ENCODE peak calls at places on chromosomes 2 and 18, in eight cellular contexts. C is ascending aorta, K is upper lobe of left lung, I is lower leg skin, J is tibial artery, B is fibroblast of lung, O is upper lobe of right lung, Z is HCT116. Y is an unnamed sample.

GRCh38 chr2:7671312-7671711 is 754.1 kb downstream of the RNF144A start:
- DNase-seq in I (peak; percentile 23), B (no peak), Z (no peak), J (peak; percentile 73), C (no peak), K (peak; percentile 29), O (no peak), Y (no peak)

GRCh38 chr2:62309465-62310091 is 113.7 kb downstream of the B3GNT2 start:
- DNase-seq in C (no peak), O (no peak), Z (no peak), B (no peak), I (no peak), J (no peak), K (no peak), Y (no peak)

GRCh38 chr2:159891917-159892691 is 94.1 kb upstream of the CD302 start:
- DNase-seq in C (no peak), B (peak; percentile 26), J (no peak), I (no peak), K (no peak), Z (peak; percentile 44), O (no peak), Y (no peak)

GRCh38 chr18:48475635-48476549 is 62.9 kb upstream of the CTIF start:
- DNase-seq in O (no peak), C (peak; percentile 78), I (peak; percentile 53), Z (peak; percentile 67), J (peak; percentile 73), B (peak; percentile 85), K (no peak), Y (peak; percentile 34)

GRCh38 chr2:63544017-63544627 is 44.2 kb downstream of the WDPCP start:
- DNase-seq in B (peak; percentile 30), O (no peak), K (no peak), Z (no peak), J (no peak), C (no peak), I (no peak), Y (no peak)

GRCh38 chr2:168439536-168439935 is 16.5 kb upstream of the CERS6 start:
- DNase-seq in O (no peak), K (no peak), Z (no peak), B (peak; percentile 46), C (no peak), J (no peak), I (no peak), Y (no peak)

GRCh38 chr2:71697106-71698010 is 244.0 kb downstream of the DYSF start:
- DNase-seq in O (peak; percentile 44), Z (no peak), C (no peak), B (no peak), I (no peak), K (no peak), J (peak; percentile 20), Y (no peak)

GRCh38 chr2:112623913-112624777 is 21.6 kb upstream of the SLC20A1 start:
- DNase-seq in J (peak; percentile 64), K (no peak), B (peak; percentile 89), Z (peak; percentile 56), C (peak; percentile 71), I (peak; percentile 68), O (peak; percentile 62), Y (no peak)

GRCh38 chr2:220460257-220460985 is 833.0 kb downstream of the SLC4A3 start:
- DNase-seq in O (no peak), J (no peak), K (no peak), Z (peak; percentile 6), I (no peak), C (no peak), B (no peak), Y (no peak)
- TF ChIP-seq CTCF in O (no peak), J (no peak), K (no peak), Z (peak; percentile 56), I (no peak), C (no peak), B (no peak), Y (peak; percentile 15)

GRCh38 chr2:85064927-85065630 is 68.1 kb upstream of the TCF7L1 start:
- DNase-seq in I (no peak), O (no peak), B (no peak), C (no peak), Z (no peak), K (no peak), J (no peak), Y (no peak)

GRCh38 chr2:85066874-85067351 is 66.3 kb upstream of the TCF7L1 start:
- DNase-seq in Z (peak; percentile 77), K (no peak), I (peak; percentile 65), B (peak; percentile 88), O (peak; percentile 81), C (peak; percentile 85), J (peak; percentile 82), Y (peak; percentile 79)

GRCh38 chr2:85062565-85062964 is 70.6 kb upstream of the TCF7L1 start:
- DNase-seq in B (peak; percentile 9), J (no peak), Z (no peak), K (no peak), I (no peak), O (no peak), C (no peak), Y (no peak)

GRCh38 chr2:85063981-85064599 is 69.1 kb upstream of the TCF7L1 start:
- DNase-seq in B (no peak), K (no peak), J (no peak), I (no peak), Z (no peak), C (no peak), O (no peak), Y (no peak)

DNA sequence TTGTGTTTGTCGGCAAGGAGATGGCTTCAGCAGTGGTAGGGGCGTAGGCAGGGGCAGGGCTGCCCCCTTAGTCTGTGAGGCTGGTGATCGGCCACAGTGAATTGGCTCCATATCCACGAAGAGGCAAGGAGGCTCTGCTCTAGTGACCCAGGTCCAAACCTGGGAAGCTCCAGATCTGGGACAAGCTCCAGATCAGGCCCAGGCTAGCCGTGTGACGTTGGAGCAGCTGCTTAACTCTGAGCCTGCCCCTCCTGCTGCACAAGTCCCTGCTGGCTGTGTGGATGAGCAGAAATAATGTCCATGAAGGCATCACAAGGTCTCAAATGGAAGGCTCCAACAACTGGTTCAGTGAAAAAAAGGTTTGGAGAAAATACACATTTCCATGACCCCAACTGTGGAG is 67.2 kb upstream of the TCF7L1 start:
- DNase-seq in C (no peak), O (no peak), K (no peak), B (no peak), I (no peak), J (no peak), Z (no peak), Y (no peak)
- TF ChIP-seq CTCF in C (no peak), O (no peak), K (no peak), B (no peak), I (no peak), J (no peak), Z (no peak), Y (no peak)

GRCh38 chr18:20971886-20972267 is 139.7 kb downstream of the ROCK1 start:
- DNase-seq in B (peak; percentile 38), Z (peak; percentile 16), J (no peak), C (no peak), K (no peak), O (no peak), I (no peak), Y (no peak)
- TF ChIP-seq CTCF in B (peak; percentile 56), Z (peak; percentile 60), J (peak; percentile 33), C (peak; percentile 20), K (no peak), O (peak; percentile 44), I (no peak), Y (peak; percentile 53)

DNA sequence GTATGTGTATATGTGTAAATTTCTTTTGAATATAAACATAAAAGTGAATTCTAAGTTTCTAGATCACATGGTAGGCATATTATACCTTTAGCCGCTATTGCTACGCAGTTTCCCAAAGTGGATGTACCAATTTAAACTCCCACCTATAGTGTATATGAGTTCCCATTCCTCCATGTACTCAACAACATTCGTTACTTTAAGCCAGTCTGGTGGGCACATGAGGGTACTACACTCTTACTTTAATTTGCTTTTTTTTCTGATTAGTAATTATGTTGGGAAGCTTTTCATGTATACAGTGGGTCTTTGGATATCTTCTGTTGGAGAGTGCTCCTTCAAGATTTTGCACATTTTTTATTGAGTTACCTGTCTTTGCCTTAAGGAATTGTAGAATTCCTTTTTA is 683.8 kb downstream of the ERBB4 start:
- DNase-seq in K (no peak), Z (no peak), O (no peak), J (no peak), C (no peak), B (no peak), I (no peak), Y (no peak)
- TF ChIP-seq CTCF in K (no peak), Z (peak; percentile 13), O (no peak), J (no peak), C (no peak), B (no peak), I (no peak), Y (peak; percentile 27)

GRCh38 chr18:12282436-12283039 is 25.5 kb upstream of the TUBB6 start:
- DNase-seq in K (no peak), Z (no peak), C (no peak), B (peak; percentile 66), J (no peak), I (no peak), O (no peak), Y (no peak)

GRCh38 chr18:12281861-12282260 is 26.2 kb upstream of the TUBB6 start:
- DNase-seq in C (no peak), K (no peak), J (no peak), Z (no peak), I (no peak), B (no peak), O (no peak), Y (no peak)

GRCh38 chr18:12279781-12280531 is 25.8 kb downstream of the CIDEA start:
- DNase-seq in O (no peak), B (no peak), C (no peak), Z (no peak), I (no peak), K (no peak), J (no peak), Y (no peak)

GRCh38 chr18:12283666-12284065 is 24.4 kb upstream of the TUBB6 start:
- DNase-seq in J (no peak), Z (no peak), O (no peak), I (no peak), K (no peak), B (no peak), C (no peak), Y (no peak)

GRCh38 chr18:12283256-12283655 is 24.8 kb upstream of the TUBB6 start:
- DNase-seq in B (peak; percentile 34), I (no peak), Z (peak; percentile 73), K (no peak), J (no peak), O (no peak), C (no peak), Y (no peak)
- TF ChIP-seq CTCF in B (no peak), I (no peak), Z (peak; percentile 58), K (no peak), J (no peak), O (no peak), C (no peak), Y (peak; percentile 28)

DNA sequence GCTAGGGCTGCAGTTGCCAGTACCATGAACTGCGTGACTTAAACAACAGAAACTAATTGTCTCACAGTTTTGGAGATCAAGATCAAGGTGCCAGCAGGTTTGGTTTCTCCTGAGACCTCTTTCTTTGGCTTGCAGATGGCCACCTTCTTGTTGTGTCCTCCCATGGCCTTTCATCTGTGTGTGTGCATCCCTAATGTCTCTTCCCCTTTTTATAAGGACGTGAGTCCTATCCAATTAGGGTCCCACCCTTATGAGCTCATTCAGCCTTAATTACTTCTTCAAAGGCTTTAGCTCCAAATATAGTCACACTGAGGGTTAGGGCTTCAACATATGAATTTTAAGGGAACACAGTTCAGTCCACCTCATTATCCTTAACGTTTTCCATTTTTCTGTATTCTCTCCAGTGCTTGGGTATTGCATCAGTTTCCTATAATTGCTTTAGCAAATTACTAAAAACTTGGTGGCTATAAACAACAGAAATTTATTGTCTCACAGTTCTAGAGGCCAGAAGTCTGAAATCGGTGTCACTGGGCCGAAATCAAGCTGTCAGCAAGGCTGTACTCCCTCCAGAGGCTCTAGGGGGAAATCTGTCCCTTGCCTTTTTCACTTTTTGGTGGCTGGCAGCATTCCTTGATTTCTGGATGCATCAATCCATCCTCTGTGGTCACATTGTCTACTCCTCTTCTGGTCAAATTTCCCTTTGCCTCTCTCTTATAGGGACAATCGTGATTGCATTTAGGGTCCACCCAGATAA is 34.1 kb downstream of the CDC42EP3 start:
- DNase-seq in I (no peak), C (no peak), K (no peak), J (no peak), B (no peak), Z (no peak), O (no peak), Y (no peak)
- TF ChIP-seq CTCF in I (no peak), C (no peak), K (no peak), J (no peak), B (peak; percentile 6), Z (no peak), O (no peak), Y (no peak)